ENCODE peak calls at places on chromosome 5, in eight cellular contexts. E, R, C, N, K, B, D and Q are unnamed samples.

GRCh38 chr5:139869042-139869790 is 73.6 kb downstream of the PSD2 start:
- DNase-seq in E (peak; percentile 23), R (no peak), C (no peak), N (no peak), K (no peak), B (no peak), D (no peak), Q (no peak)

GRCh38 chr5:124040799-124041198 is 528.8 kb downstream of the CSNK1G3 start:
- DNase-seq in E (no peak), R (peak; percentile 28), C (no peak), N (peak; percentile 89), K (no peak), B (no peak), D (peak; percentile 54), Q (no peak)

GRCh38 chr5:89583534-89583933 is 700.5 kb upstream of the MEF2C start:
- DNase-seq in E (no peak), R (no peak), C (no peak), N (no peak), K (no peak), B (no peak), D (no peak), Q (no peak)

GRCh38 chr5:36373527-36374086 is 71.9 kb upstream of the RANBP3L start:
- DNase-seq in E (peak; percentile 72), R (peak; percentile 38), C (no peak), N (peak; percentile 85), K (no peak), B (peak; percentile 42), D (peak; percentile 91), Q (peak; percentile 30)

GRCh38 chr5:83570916-83571315 is 99.4 kb downstream of the VCAN start:
- DNase-seq in E (no peak), R (peak; percentile 54), C (no peak), N (no peak), K (no peak), B (no peak), D (no peak), Q (no peak)

GRCh38 chr5:149474198-149474597 is 77.0 kb downstream of the CSNK1A1 start:
- DNase-seq in E (no peak), R (no peak), C (no peak), N (no peak), K (no peak), B (no peak), D (peak; percentile 53), Q (peak; percentile 79)

GRCh38 chr5:1107167-1108007 is 4.5 kb downstream of the SLC12A7 start:
- DNase-seq in E (no peak), R (no peak), C (no peak), N (no peak), K (no peak), B (no peak), D (no peak), Q (no peak)

GRCh38 chr5:162485666-162486292 is 418.2 kb downstream of the GABRG2 start:
- DNase-seq in E (no peak), R (no peak), C (no peak), N (no peak), K (no peak), B (no peak), D (no peak), Q (no peak)

GRCh38 chr5:124252094-124252750 is 494.2 kb downstream of the ZNF608 start:
- DNase-seq in E (no peak), R (no peak), C (no peak), N (no peak), K (no peak), B (no peak), D (no peak), Q (no peak)

GRCh38 chr5:69341520-69342161 is 9.0 kb upstream of the CCDC125 start:
- DNase-seq in E (no peak), R (no peak), C (no peak), N (no peak), K (no peak), B (no peak), D (peak; percentile 20), Q (no peak)

GRCh38 chr5:43634621-43635020 is 31.6 kb downstream of the NNT start:
- DNase-seq in E (no peak), R (no peak), C (no peak), N (no peak), K (no peak), B (no peak), D (no peak), Q (no peak)

GRCh38 chr5:107284822-107285510 is 385.8 kb downstream of the EFNA5 start:
- DNase-seq in E (no peak), R (peak; percentile 16), C (no peak), N (no peak), K (no peak), B (peak; percentile 57), D (peak; percentile 30), Q (peak; percentile 37)

GRCh38 chr5:53557386-53557785 is 3.1 kb upstream of the NDUFS4 start:
- DNase-seq in E (no peak), R (peak; percentile 80), C (no peak), N (no peak), K (no peak), B (no peak), D (peak; percentile 76), Q (no peak)

GRCh38 chr5:119366537-119366874 is 10.7 kb downstream of the TNFAIP8 start:
- DNase-seq in E (no peak), R (no peak), C (no peak), N (no peak), K (no peak), B (no peak), D (no peak), Q (no peak)

GRCh38 chr5:155299342-155300006 is 285.9 kb downstream of the KIF4B start:
- DNase-seq in E (no peak), R (no peak), C (no peak), N (no peak), K (no peak), B (no peak), D (no peak), Q (no peak)

DNA sequence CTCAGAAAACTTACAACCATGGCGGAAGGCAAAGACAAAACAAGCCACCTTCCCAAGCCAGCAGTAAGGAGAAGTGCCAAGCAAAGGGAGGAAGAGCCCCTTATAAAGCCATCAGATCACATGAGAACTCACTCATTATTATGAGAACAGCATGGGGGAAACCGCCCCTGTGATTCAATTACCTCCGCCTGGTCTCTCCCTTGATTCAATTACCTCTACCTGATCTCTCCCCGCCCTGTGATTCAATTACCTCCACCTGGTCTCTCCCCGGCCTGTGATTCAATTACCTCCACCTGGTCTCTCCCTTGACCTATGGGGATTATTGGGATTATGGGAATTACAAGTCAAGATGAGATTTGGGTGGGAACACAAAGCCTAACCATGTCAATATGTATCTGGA is 467.3 kb upstream of the FTMT start:
- DNase-seq in E (no peak), R (no peak), C (no peak), N (no peak), K (no peak), B (no peak), D (no peak), Q (no peak)
- TF ChIP-seq CTCF in E (no peak), R (no peak), C (no peak), N (no peak), K (no peak), B (no peak), D (no peak), Q (no peak)

GRCh38 chr5:77129386-77129785 is 42.3 kb upstream of the ZBED3 start:
- DNase-seq in E (no peak), R (peak; percentile 13), C (no peak), N (peak; percentile 41), K (no peak), B (peak; percentile 47), D (peak; percentile 24), Q (peak; percentile 57)
- TF ChIP-seq CTCF in E (no peak), R (peak; percentile 40), C (no peak), N (peak; percentile 20), K (no peak), B (peak; percentile 49), D (peak; percentile 66), Q (peak; percentile 47)

GRCh38 chr5:138459311-138459710 is 6.0 kb upstream of the EGR1 start:
- DNase-seq in E (peak; percentile 76), R (no peak), C (peak; percentile 75), N (no peak), K (peak; percentile 84), B (no peak), D (no peak), Q (no peak)

GRCh38 chr5:138458353-138458752 is 6.9 kb upstream of the EGR1 start:
- DNase-seq in E (no peak), R (no peak), C (no peak), N (no peak), K (no peak), B (no peak), D (no peak), Q (no peak)

GRCh38 chr5:138458856-138459255 is 6.4 kb upstream of the EGR1 start:
- DNase-seq in E (no peak), R (no peak), C (no peak), N (no peak), K (no peak), B (no peak), D (no peak), Q (no peak)

GRCh38 chr5:138455191-138455930 is 9.9 kb upstream of the EGR1 start:
- DNase-seq in E (no peak), R (no peak), C (no peak), N (no peak), K (no peak), B (no peak), D (no peak), Q (no peak)

DNA sequence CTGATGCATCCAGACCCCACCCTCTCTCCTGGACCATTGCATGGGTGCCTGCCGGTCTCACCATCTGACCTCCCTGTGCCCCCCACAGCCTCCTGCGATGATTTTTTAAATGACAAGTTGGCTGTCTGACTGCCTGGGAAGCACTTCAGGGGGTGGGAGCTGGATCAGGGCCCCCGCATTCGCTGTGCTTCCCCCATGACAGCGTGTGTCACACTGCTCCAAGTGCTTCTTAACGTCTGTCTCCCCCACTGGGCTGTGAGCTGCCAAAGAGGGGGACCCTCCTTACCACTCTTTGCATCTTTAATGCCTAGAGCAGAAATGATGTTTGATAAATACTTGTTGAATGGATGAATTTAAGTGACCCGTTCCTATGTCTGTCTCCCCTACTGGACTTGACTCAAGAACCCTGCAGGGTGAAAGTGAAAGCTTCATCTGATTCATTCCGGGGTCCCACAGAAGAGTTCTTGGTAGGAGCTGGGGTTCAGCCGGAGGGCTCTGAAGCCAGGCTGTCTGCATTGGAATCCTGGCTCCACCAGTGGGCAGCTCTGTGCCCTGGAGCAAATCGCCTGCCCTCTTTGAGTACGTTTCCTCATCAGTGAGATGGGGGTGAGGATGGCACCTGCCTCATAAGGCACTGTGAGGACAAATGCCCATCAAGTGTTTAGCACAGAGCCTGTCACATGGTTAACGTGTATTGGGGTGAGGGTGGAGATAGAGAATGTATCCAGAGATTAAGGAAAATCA is 7.6 kb upstream of the EGR1 start:
- DNase-seq in E (no peak), R (no peak), C (no peak), N (no peak), K (no peak), B (no peak), D (no peak), Q (no peak)
- TF ChIP-seq CTCF in E (no peak), R (no peak), C (no peak), N (no peak), K (no peak), B (no peak), D (no peak), Q (no peak)

DNA sequence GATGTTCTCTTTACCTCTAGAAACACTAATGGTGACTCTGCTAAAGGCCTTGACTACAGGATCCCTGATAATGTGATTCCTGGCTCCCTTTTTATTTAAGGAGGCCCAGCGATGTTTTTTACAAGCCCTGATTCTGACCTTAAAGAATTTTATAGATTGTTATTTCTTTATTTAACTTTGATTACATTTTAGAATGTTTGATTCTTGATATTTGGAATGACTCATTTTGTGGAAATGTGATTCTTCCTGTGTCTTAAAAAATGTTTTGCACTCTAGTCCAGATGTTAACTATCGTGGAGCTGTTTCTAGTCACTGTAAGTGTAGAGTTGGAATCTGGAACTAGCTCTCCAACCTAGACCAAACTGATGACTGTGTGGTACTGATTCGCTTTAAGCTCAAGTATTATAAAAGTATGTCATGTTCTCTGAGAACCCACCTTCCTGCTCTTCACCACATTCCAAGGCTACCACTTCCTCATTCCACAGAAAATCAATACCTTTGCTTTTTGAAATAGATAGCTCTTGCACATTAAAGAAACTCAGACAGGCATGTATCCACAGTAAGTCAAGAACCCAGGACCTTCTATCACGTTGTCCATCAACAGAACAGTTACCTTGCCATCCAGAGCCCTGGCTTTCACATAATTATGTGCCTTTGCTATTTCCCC is 65.2 kb downstream of the JMY start:
- DNase-seq in E (no peak), R (peak; percentile 78), C (no peak), N (peak; percentile 57), K (no peak), B (no peak), D (peak; percentile 70), Q (peak; percentile 45)
- TF ChIP-seq CTCF in E (no peak), R (no peak), C (no peak), N (no peak), K (no peak), B (no peak), D (no peak), Q (no peak)